ENCODE peak calls at places on chromosomes 3 and 15, in four cellular contexts. One of them, this sample, is unnamed.

GRCh38 chr15:47517737-47518136 is 199.6 kb upstream of the SEMA6D start:
- DNase-seq in spleen: no peak
- DNase-seq in aorta: no peak
- DNase-seq in lower lobe of right lung: no peak
- DNase-seq in this sample: no peak

GRCh38 chr3:32376098-32376497 is 15.6 kb upstream of the CMTM7 start:
- DNase-seq in spleen: no peak
- DNase-seq in aorta: no peak
- DNase-seq in lower lobe of right lung: no peak
- DNase-seq in this sample: no peak

GRCh38 chr15:81098884-81099601 is 35.0 kb upstream of the CFAP161 start:
- DNase-seq in spleen: peak; percentile 75
- DNase-seq in aorta: no peak
- DNase-seq in lower lobe of right lung: peak; percentile 56
- DNase-seq in this sample: peak; percentile 51

GRCh38 chr15:51093488-51093864 is 1.2 kb downstream of the TNFAIP8L3 start:
- DNase-seq in spleen: no peak
- DNase-seq in aorta: no peak
- DNase-seq in lower lobe of right lung: no peak
- DNase-seq in this sample: peak; percentile 46

GRCh38 chr3:33577173-33577572 is 137.0 kb upstream of the UBP1 start:
- DNase-seq in spleen: no peak
- DNase-seq in aorta: no peak
- DNase-seq in lower lobe of right lung: no peak
- DNase-seq in this sample: no peak

GRCh38 chr3:151983538-151983937 is 110.1 kb downstream of the SUCNR1 start:
- DNase-seq in spleen: no peak
- DNase-seq in aorta: no peak
- DNase-seq in lower lobe of right lung: no peak
- DNase-seq in this sample: no peak

GRCh38 chr3:38998086-38998485 is 53.7 kb downstream of the SCN11A start:
- DNase-seq in spleen: no peak
- DNase-seq in aorta: no peak
- DNase-seq in lower lobe of right lung: no peak
- DNase-seq in this sample: no peak

GRCh38 chr3:123870033-123870432 is 14.1 kb downstream of the MYLK start:
- DNase-seq in spleen: no peak
- DNase-seq in aorta: no peak
- DNase-seq in lower lobe of right lung: no peak
- DNase-seq in this sample: no peak

GRCh38 chr3:124078978-124079911 is 87.3 kb upstream of the ROPN1 start:
- DNase-seq in spleen: no peak
- DNase-seq in aorta: no peak
- DNase-seq in lower lobe of right lung: no peak
- DNase-seq in this sample: no peak

GRCh38 chr3:115922681-115923347 is 299.5 kb downstream of the GAP43 start:
- DNase-seq in spleen: no peak
- DNase-seq in aorta: no peak
- DNase-seq in lower lobe of right lung: no peak
- DNase-seq in this sample: no peak

GRCh38 chr3:139434764-139435291 is 41.5 kb downstream of the RBP2 start:
- DNase-seq in spleen: no peak
- DNase-seq in aorta: no peak
- DNase-seq in lower lobe of right lung: no peak
- DNase-seq in this sample: no peak

GRCh38 chr15:100997442-100997841 is 78.3 kb downstream of the LRRK1 start:
- DNase-seq in spleen: no peak
- DNase-seq in aorta: no peak
- DNase-seq in lower lobe of right lung: no peak
- DNase-seq in this sample: no peak

GRCh38 chr3:100756441-100756840 is 47.1 kb downstream of the TFG start:
- DNase-seq in spleen: no peak
- DNase-seq in aorta: no peak
- DNase-seq in lower lobe of right lung: no peak
- DNase-seq in this sample: peak; percentile 59

GRCh38 chr3:194592798-194593752 is 40.1 kb downstream of the TMEM44 start:
- DNase-seq in spleen: no peak
- DNase-seq in aorta: no peak
- DNase-seq in lower lobe of right lung: no peak
- DNase-seq in this sample: no peak

GRCh38 chr3:170835346-170835745 is 34.6 kb downstream of the RPL22L1 start:
- DNase-seq in spleen: no peak
- DNase-seq in aorta: no peak
- DNase-seq in lower lobe of right lung: no peak
- DNase-seq in this sample: no peak

GRCh38 chr3:136612512-136612911 is 139.7 kb downstream of the STAG1 start:
- DNase-seq in spleen: no peak
- DNase-seq in aorta: no peak
- DNase-seq in lower lobe of right lung: no peak
- DNase-seq in this sample: no peak

GRCh38 chr3:151008699-151009098 is 36.2 kb upstream of the CLRN1 start:
- DNase-seq in spleen: no peak
- DNase-seq in aorta: no peak
- DNase-seq in lower lobe of right lung: no peak
- DNase-seq in this sample: no peak

DNA sequence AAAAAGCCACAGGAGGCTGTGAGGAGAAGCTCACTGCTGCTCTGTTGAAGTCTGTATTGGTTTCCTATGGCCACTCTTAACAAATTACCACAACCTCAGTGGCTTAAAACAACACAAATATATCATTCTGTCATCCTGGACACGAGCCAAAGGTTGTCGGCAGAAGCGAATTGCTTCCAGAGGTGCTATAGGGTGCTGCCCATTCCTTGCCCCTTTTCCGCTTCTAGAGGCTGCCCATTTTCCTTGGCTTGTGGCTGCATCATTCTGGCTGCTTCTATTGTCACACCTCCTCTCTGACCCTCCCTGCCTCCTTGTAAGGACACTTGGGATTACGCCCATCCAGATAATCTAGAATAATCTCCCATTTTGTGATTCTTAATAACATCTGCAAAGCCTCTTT is 6.4 kb upstream of the SACM1L start:
- DNase-seq in spleen: no peak
- DNase-seq in aorta: no peak
- DNase-seq in lower lobe of right lung: no peak
- DNase-seq in this sample: no peak
- H3K27ac ChIP-seq in spleen: no peak overlapping the region
- H3K27ac ChIP-seq in aorta: no peak overlapping the region
- H3K27ac ChIP-seq in lower lobe of right lung: no peak overlapping the region
- H3K27ac ChIP-seq in this sample: no peak overlapping the region

DNA sequence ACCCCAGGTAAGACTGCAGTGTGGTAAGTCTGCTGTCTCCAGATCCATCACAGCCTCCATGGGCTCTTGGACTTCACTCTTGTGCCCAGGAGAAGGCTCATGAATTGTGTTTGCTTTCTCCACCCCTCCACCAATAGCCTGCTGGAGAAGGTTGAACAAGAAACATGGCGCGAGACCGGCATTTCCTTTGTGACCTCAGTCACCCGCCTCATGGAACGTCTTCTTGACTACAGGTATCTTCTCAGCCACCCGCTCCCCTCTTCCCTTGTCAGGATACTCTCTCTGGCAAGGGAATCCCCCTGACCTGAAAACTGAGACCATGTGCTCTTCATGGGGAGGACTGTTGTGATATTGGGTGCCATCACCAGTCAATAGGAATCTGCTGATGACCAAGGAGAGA is 52.1 kb upstream of the MANF start:
- DNase-seq in spleen: no peak
- DNase-seq in aorta: no peak
- DNase-seq in lower lobe of right lung: no peak
- DNase-seq in this sample: no peak
- H3K4me3 ChIP-seq in spleen: no peak overlapping the region
- H3K4me3 ChIP-seq in aorta: no peak overlapping the region
- H3K4me3 ChIP-seq in lower lobe of right lung: no peak overlapping the region
- H3K4me3 ChIP-seq in this sample: no peak overlapping the region

DNA sequence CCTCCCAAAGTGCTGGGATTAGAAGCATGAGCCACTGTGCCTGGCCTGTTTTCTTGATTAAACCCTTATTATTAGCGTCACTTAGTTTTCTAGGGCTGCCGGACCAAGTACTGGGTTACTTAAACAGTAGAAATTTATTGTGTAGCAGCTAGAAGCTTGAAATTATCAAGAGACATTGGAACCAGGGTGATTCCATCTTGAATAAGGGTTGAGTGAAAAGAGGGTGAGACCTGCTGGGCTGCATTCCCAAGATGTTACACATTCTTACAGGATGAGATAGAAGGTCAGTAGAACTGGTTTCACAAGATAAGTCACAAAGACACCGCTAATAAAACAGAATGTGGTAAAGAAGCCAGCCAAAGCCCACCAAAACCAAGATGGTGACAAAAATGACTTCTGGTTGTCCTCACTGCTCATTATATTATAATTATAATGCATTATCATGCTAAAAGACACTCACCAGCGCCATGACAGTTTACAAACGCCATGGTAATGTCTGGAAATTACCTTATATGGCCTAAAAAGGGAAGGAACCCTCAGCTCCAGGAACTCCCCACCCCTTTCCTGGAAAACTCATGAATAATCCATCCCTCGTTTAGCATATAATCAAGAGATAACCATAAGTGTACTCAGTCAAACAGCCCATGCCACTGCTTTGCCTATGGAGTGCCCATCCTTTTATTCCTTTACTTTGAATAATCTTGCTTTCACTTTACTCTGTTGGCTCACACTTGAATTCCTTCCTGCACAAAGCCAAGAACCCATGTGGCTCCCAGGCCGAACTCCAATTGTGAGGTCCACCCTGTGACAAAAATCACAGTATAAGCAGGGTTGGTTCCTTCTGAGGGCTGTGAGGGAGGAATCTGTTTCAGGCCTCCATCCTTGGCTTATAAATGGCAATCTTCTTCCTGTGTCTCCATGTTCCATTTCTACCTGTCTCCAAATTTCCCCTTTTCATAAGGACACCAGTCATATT is 18.9 kb upstream of the FSTL1 start:
- DNase-seq in spleen: no peak
- DNase-seq in aorta: no peak
- DNase-seq in lower lobe of right lung: no peak
- DNase-seq in this sample: no peak
- H3K27ac ChIP-seq in spleen: no peak overlapping the region
- H3K27ac ChIP-seq in aorta: no peak overlapping the region
- H3K27ac ChIP-seq in lower lobe of right lung: no peak overlapping the region
- H3K27ac ChIP-seq in this sample: no peak overlapping the region

GRCh38 chr3:157134620-157135191 is 25.2 kb downstream of the CCNL1 start:
- DNase-seq in spleen: no peak
- DNase-seq in aorta: no peak
- DNase-seq in lower lobe of right lung: no peak
- DNase-seq in this sample: peak; percentile 63
- H3K4me3 ChIP-seq in spleen: no peak overlapping the region
- H3K4me3 ChIP-seq in aorta: no peak overlapping the region
- H3K4me3 ChIP-seq in lower lobe of right lung: no peak overlapping the region
- H3K4me3 ChIP-seq in this sample: no peak overlapping the region

GRCh38 chr15:42108808-42109207 is 14.4 kb upstream of the PLA2G4D start:
- DNase-seq in spleen: no peak
- DNase-seq in aorta: no peak
- DNase-seq in lower lobe of right lung: no peak
- DNase-seq in this sample: no peak
- H3K27ac ChIP-seq in spleen: no peak overlapping the region
- H3K27ac ChIP-seq in aorta: no peak overlapping the region
- H3K27ac ChIP-seq in lower lobe of right lung: no peak overlapping the region
- H3K27ac ChIP-seq in this sample: no peak overlapping the region

GRCh38 chr3:40387001-40387894 is at the start of gene ENTPD3:
- DNase-seq in spleen: peak; percentile 75
- DNase-seq in aorta: peak; percentile 76
- DNase-seq in lower lobe of right lung: peak; percentile 78
- DNase-seq in this sample: no peak
- H3K4me3 ChIP-seq in spleen: peak within 1 kb of the TSS; percentile 4
- H3K4me3 ChIP-seq in aorta: no peak within 1 kb of the TSS
- H3K4me3 ChIP-seq in lower lobe of right lung: peak within 1 kb of the TSS; percentile 53
- H3K4me3 ChIP-seq in this sample: peak within 1 kb of the TSS; percentile 53